ENCODE peak calls at places on chromosome 4, in six cellular contexts. N is tibial nerve, C is tibial artery, B is neural progenitor cell, H is uterus, G is cardiac muscle cell. X is an unnamed sample.

GRCh38 chr4:154009191-154009590 is 220.3 kb upstream of the SFRP2 start:
- DNase-seq in N (no peak), C (no peak), B (no peak), H (no peak), G (no peak), X (no peak)

GRCh38 chr4:84683065-84683464 is 100.1 kb downstream of the CDS1 start:
- DNase-seq in N (no peak), C (no peak), B (no peak), H (no peak), G (no peak), X (no peak)

GRCh38 chr4:123106741-123107140 is 184.3 kb upstream of the NUDT6 start:
- DNase-seq in N (no peak), C (no peak), B (no peak), H (no peak), G (no peak), X (no peak)

GRCh38 chr4:47122592-47123291 is 91.4 kb downstream of the GABRB1 start:
- DNase-seq in N (no peak), C (peak), B (peak), H (no peak), G (peak), X (no peak)

GRCh38 chr4:113604955-113605354 is 156.6 kb downstream of the CAMK2D start:
- DNase-seq in N (no peak), C (no peak), B (no peak), H (no peak), G (no peak), X (no peak)

GRCh38 chr4:67380154-67380553 is 165.1 kb downstream of the CENPC start:
- DNase-seq in N (no peak), C (no peak), B (no peak), H (no peak), G (no peak), X (no peak)

GRCh38 chr4:151228196-151229119 is 48.5 kb upstream of the PRSS48 start:
- DNase-seq in N (no peak), C (no peak), B (no peak), H (no peak), G (no peak), X (no peak)

GRCh38 chr4:20272411-20272872 is 20.7 kb downstream of the SLIT2 start:
- DNase-seq in N (no peak), C (no peak), B (no peak), H (no peak), G (no peak), X (no peak)

GRCh38 chr4:6200922-6201362 is 593 bp upstream of the JAKMIP1 start:
- DNase-seq in N (no peak), C (no peak), B (no peak), H (no peak), G (no peak), X (peak)

GRCh38 chr4:48475770-48476169 is 7.4 kb upstream of the SLC10A4 start:
- DNase-seq in N (no peak), C (no peak), B (no peak), H (no peak), G (no peak), X (no peak)

GRCh38 chr4:48467891-48468290 is 15.3 kb upstream of the SLC10A4 start:
- DNase-seq in N (no peak), C (no peak), B (no peak), H (no peak), G (no peak), X (no peak)

GRCh38 chr4:48470135-48470534 is 13.0 kb upstream of the SLC10A4 start:
- DNase-seq in N (no peak), C (no peak), B (no peak), H (no peak), G (no peak), X (no peak)

GRCh38 chr4:48470570-48470969 is 12.6 kb upstream of the SLC10A4 start:
- DNase-seq in N (no peak), C (no peak), B (no peak), H (no peak), G (no peak), X (no peak)

GRCh38 chr4:48472794-48473193 is 10.3 kb upstream of the SLC10A4 start:
- DNase-seq in N (no peak), C (no peak), B (no peak), H (no peak), G (no peak), X (no peak)
- TF ChIP-seq CTCF in N (no peak), C (no peak), B (no peak), H (no peak), G (no peak), X (no peak)

DNA sequence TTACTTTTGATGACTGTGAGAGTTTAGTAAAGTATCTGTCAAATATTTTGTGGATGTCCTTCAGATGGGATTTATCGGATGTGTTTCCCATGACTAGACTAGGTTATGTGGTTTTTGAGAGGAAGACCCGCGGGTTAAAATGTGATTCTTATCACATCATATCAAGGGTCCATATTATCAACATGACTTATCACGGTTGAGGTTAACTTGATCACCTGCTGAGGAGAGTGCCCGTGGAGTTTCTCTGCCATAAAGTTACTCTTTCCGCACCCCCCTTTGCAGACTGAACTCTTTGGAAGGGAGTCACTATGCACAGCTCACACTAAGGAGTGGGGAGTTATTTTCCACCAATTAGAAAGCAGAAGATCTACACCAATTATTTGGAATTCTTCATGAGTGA is 38.7 kb downstream of the GLRB start:
- DNase-seq in N (no peak), C (no peak), B (no peak), H (no peak), G (no peak), X (no peak)
- H3K4me3 ChIP-seq in N (no peak), C (no peak), B (no peak), H (no peak), G (no peak), X (no peak)

GRCh38 chr4:43047044-43047443 is 154.5 kb downstream of the GRXCR1 start:
- DNase-seq in N (no peak), C (no peak), B (no peak), H (no peak), G (no peak), X (no peak)

DNA sequence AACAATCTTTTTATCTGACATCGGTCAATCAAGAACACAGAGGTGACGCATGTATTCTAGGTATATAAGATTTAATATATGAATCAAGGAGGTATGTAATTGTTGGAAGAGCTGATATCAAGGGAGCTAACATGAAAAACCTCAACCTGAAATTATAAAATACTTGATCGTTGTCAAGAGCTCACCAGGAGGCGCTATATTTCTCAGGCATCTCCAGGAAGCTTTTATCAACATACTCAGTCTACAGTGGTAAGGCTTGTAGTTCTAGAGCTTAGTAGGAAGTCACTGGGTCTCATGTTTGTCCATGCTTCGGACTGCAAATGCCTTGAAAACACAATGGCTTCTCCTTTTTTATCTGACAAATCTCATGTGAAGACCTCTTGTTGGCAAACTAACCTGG is 156.1 kb downstream of the GRXCR1 start:
- DNase-seq in N (no peak), C (no peak), B (no peak), H (no peak), G (no peak), X (no peak)
- TF ChIP-seq CTCF in N (no peak), C (no peak), B (peak), H (no peak), G (no peak), X (no peak)

GRCh38 chr4:183396187-183396738 is 48.2 kb upstream of the CDKN2AIP start:
- DNase-seq in N (no peak), C (peak), B (no peak), H (no peak), G (no peak), X (no peak)

GRCh38 chr4:183399166-183399565 is 45.3 kb upstream of the CDKN2AIP start:
- DNase-seq in N (no peak), C (no peak), B (no peak), H (no peak), G (no peak), X (peak)

GRCh38 chr4:183399616-183400015 is 44.8 kb upstream of the CDKN2AIP start:
- DNase-seq in N (no peak), C (no peak), B (no peak), H (no peak), G (no peak), X (peak)

GRCh38 chr4:183398298-183399129 is 45.9 kb upstream of the CDKN2AIP start:
- DNase-seq in N (peak), C (peak), B (peak), H (peak), G (peak), X (peak)

DNA sequence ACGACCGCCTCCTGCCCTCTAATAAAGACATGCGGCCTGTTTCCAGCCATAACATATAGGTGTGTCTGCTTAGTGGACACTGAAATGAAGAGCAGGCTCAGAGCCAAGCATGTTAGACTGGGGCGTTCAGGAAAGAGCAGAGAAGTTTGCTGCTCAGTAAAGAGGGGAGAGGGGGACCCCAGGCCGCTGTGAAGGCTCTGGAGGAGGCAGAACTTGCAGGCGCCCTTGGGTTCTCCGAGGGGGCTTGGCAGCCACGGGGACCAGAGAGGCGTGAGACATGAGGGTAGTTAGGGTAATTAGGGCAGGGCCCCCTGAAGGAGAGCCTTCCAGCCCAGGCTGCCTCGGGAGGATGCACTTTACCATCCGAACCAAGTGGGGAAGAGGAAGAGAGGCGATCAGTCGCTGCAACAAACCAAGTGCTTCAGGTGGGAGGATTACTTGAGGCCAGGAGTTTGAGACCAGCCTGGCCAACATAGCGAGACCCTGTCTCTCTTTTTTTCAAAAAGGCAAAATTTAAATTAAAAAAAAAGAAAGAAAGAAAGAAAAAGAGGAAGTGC is 46.6 kb upstream of the CDKN2AIP start:
- DNase-seq in N (no peak), C (no peak), B (no peak), H (no peak), G (no peak), X (peak)
- H3K4me3 ChIP-seq in N (peak), C (peak), B (no peak), H (peak), G (no peak), X (peak)

GRCh38 chr4:173319696-173320095 is 14.5 kb downstream of the HMGB2 start:
- DNase-seq in N (no peak), C (no peak), B (no peak), H (no peak), G (no peak), X (no peak)

GRCh38 chr4:173318648-173319211 is 15.4 kb downstream of the HMGB2 start:
- DNase-seq in N (no peak), C (no peak), B (no peak), H (no peak), G (peak), X (no peak)

GRCh38 chr4:173316060-173316459 is 18.1 kb downstream of the HMGB2 start:
- DNase-seq in N (no peak), C (no peak), B (no peak), H (no peak), G (no peak), X (no peak)

GRCh38 chr4:173314715-173315114 is 19.4 kb downstream of the HMGB2 start:
- DNase-seq in N (no peak), C (no peak), B (no peak), H (no peak), G (no peak), X (no peak)

DNA sequence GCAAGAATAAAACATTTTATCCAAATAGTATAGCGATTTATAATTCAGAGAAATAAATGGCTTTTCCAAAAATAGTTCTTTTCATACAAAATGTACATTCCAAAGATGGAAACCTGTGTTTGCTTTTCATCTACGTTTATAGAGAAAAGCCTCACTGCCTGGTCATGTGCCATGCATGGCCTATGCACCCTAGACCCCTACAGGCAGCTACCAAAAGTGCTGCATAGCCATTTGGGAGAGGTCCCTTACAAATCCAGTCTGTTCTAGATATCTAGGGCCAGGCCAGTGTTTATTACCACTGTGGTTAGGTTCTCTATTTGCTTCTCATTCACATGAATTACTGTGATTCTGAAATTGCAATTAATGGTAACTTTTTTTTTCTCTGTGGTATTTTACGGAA is 17.2 kb downstream of the HMGB2 start:
- DNase-seq in N (no peak), C (no peak), B (peak), H (no peak), G (peak), X (no peak)
- TF ChIP-seq CTCF in N (no peak), C (no peak), B (peak), H (no peak), G (no peak), X (no peak)

GRCh38 chr4:168569066-168569908 is 72.4 kb downstream of the PALLD start:
- DNase-seq in N (no peak), C (no peak), B (no peak), H (no peak), G (no peak), X (no peak)
- H3K4me3 ChIP-seq in N (no peak), C (no peak), B (no peak), H (no peak), G (no peak), X (no peak)

DNA sequence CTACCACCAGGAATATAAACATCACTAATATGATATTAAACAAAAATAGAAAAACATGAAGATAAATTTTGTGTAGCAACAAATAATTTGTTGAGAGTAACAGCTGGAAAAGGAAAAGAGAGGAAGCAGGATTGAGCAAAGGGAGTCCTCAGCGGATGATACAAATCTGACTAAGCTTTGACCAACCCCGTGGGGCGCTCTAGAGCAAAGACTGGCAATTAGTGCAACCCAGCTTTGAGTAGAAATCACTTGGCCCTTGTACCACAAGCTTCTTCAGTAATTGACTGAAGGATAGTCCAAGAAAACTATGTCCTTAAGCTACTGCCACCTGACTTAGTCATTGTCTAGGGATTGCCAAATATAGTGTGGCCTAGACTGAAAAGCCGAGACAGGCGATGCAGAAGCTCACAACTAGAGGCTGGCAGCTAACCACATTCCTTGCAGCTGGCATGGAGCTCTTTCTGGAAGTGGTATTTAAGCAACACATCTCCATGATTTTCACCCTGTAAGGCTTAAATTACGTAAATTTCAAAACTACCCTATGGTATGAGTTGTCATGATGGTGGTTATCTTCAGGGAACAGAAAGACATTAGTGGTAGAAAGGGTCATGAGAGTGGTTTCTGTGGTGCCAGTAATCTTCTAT is 396.0 kb downstream of the PDGFC start:
- DNase-seq in N (no peak), C (no peak), B (peak), H (no peak), G (no peak), X (no peak)
- TF ChIP-seq CTCF in N (no peak), C (no peak), B (peak), H (no peak), G (peak), X (no peak)

DNA sequence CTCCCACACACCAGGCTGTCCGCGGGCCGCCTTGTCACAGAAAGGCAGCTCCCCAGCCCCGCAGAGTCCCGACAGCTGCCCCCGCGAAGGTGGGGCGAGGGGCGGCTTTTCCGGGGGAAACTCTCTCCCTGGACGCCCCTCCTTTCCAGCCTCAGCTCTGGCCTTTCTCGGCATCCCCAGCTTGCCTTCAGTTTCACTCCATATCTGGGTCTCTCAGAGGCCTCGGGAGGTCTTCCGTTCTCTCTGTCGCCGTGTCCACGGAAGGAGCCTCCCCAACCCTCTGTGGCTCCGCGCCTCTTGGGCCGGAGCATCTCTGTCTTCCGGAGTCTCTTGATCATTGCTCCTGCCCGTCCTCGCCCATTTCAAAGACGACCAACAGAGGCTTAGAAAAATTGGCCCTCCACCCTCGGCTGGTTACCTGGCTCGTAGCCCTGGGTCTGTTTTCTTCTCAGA is 6.1 kb upstream of the MSX1 start:
- DNase-seq in N (no peak), C (peak), B (peak), H (no peak), G (no peak), X (peak)
- H3K4me3 ChIP-seq in N (peak), C (peak), B (peak), H (peak), G (no peak), X (peak)

GRCh38 chr4:18568600-18568999 is 547.0 kb upstream of the LCORL start:
- DNase-seq in N (no peak), C (no peak), B (no peak), H (no peak), G (peak), X (no peak)
- TF ChIP-seq CTCF in N (peak), C (no peak), B (peak), H (no peak), G (no peak), X (no peak)